ENCODE peak calls at places on chromosomes 5 and 9, in four cellular contexts. N is cardiac fibroblast, F is T-helper 1 cell, J is nucleus accumbens. U is an unnamed sample.
A peak's percentile ranks its signal among the peaks of the same experiment; 100 is the strongest.

GRCh38 chr5:39314591-39314990 is 49.7 kb downstream of the C9 start:
- DNase-seq in N (no peak), J (no peak), F (no peak), U (no peak)

GRCh38 chr9:108056805-108057386 is 567.3 kb upstream of the KLF4 start:
- DNase-seq in J (no peak), N (peak; percentile 43), F (no peak), U (no peak)

GRCh38 chr9:103991698-103992097 is 102.4 kb upstream of the SMC2 start:
- DNase-seq in N (no peak), J (no peak), F (no peak), U (no peak)

GRCh38 chr5:180618830-180619562 is 27.7 kb upstream of the SCGB3A1 start:
- DNase-seq in F (peak; percentile 13), N (peak; percentile 48), J (no peak), U (no peak)

GRCh38 chr9:12604154-12604825 is 88.9 kb upstream of the TYRP1 start:
- DNase-seq in N (peak; percentile 25), F (no peak), J (no peak), U (no peak)

GRCh38 chr5:149404746-149405549 is 25.9 kb upstream of the IL17B start:
- DNase-seq in J (no peak), N (peak; percentile 57), F (no peak), U (no peak)

GRCh38 chr5:139660105-139660915 is 12.2 kb downstream of the CXXC5 start:
- DNase-seq in F (no peak), J (peak; percentile 89), N (peak; percentile 58), U (peak; percentile 95)

GRCh38 chr5:181045316-181045715 is 5.2 kb downstream of the BTNL9 start:
- DNase-seq in J (no peak), N (no peak), F (no peak), U (no peak)

GRCh38 chr5:172110921-172111873 is 76.8 kb downstream of the STK10 start:
- DNase-seq in N (peak; percentile 55), F (peak; percentile 44), J (no peak), U (no peak)

U was measured in dorsolateral prefrontal cortex.